ENCODE peak calls at places on chromosomes 7 and 10, in seven cellular contexts. One of them, this sample, is unnamed.
A peak's percentile ranks its signal among the peaks of the same experiment; 100 is the strongest.

GRCh38 chr7:2705371-2706096 is 17.5 kb downstream of the AMZ1 start:
- DNase-seq in foreskin fibroblast: no peak
- DNase-seq in cardiac fibroblast: no peak
- DNase-seq in glutamatergic neuron: no peak
- DNase-seq in left ventricle myocardium superior: no peak
- DNase-seq in Ammon's horn: no peak
- DNase-seq in BJ: no peak
- DNase-seq in this sample: no peak

GRCh38 chr7:93920496-93921189 is 892 bp upstream of the GNG11 start:
- DNase-seq in BJ: no peak
- DNase-seq in cardiac fibroblast: peak; percentile 45
- DNase-seq in foreskin fibroblast: no peak
- DNase-seq in left ventricle myocardium superior: no peak
- DNase-seq in glutamatergic neuron: no peak
- DNase-seq in Ammon's horn: no peak
- DNase-seq in this sample: peak; percentile 5

GRCh38 chr10:13201132-13201531 is 33.0 kb downstream of the UCMA start:
- DNase-seq in BJ: no peak
- DNase-seq in cardiac fibroblast: no peak
- DNase-seq in glutamatergic neuron: no peak
- DNase-seq in left ventricle myocardium superior: no peak
- DNase-seq in Ammon's horn: no peak
- DNase-seq in foreskin fibroblast: peak; percentile 14
- DNase-seq in this sample: no peak

GRCh38 chr7:82235710-82236109 is 207.9 kb downstream of the CACNA2D1 start:
- DNase-seq in foreskin fibroblast: peak; percentile 29
- DNase-seq in Ammon's horn: no peak
- DNase-seq in left ventricle myocardium superior: no peak
- DNase-seq in BJ: no peak
- DNase-seq in cardiac fibroblast: peak; percentile 64
- DNase-seq in glutamatergic neuron: no peak
- DNase-seq in this sample: no peak

GRCh38 chr7:140990193-140990962 is 24.4 kb downstream of the MRPS33 start:
- DNase-seq in left ventricle myocardium superior: no peak
- DNase-seq in foreskin fibroblast: no peak
- DNase-seq in BJ: no peak
- DNase-seq in cardiac fibroblast: no peak
- DNase-seq in glutamatergic neuron: no peak
- DNase-seq in Ammon's horn: no peak
- DNase-seq in this sample: no peak

GRCh38 chr10:82206831-82207230 is 331.8 kb downstream of the NRG3 start:
- DNase-seq in glutamatergic neuron: no peak
- DNase-seq in left ventricle myocardium superior: no peak
- DNase-seq in Ammon's horn: peak; percentile 16
- DNase-seq in BJ: no peak
- DNase-seq in cardiac fibroblast: peak; percentile 57
- DNase-seq in foreskin fibroblast: peak; percentile 31
- DNase-seq in this sample: no peak

GRCh38 chr10:89003344-89003743 is 12.7 kb downstream of the FAS start:
- DNase-seq in left ventricle myocardium superior: no peak
- DNase-seq in foreskin fibroblast: no peak
- DNase-seq in Ammon's horn: no peak
- DNase-seq in cardiac fibroblast: no peak
- DNase-seq in glutamatergic neuron: no peak
- DNase-seq in BJ: no peak
- DNase-seq in this sample: peak; percentile 15

GRCh38 chr7:111486472-111487142 is 75.7 kb downstream of the IMMP2L start:
- DNase-seq in BJ: peak; percentile 19
- DNase-seq in glutamatergic neuron: no peak
- DNase-seq in cardiac fibroblast: peak; percentile 80
- DNase-seq in foreskin fibroblast: peak; percentile 29
- DNase-seq in left ventricle myocardium superior: no peak
- DNase-seq in Ammon's horn: peak; percentile 74
- DNase-seq in this sample: peak; percentile 66

GRCh38 chr7:32587431-32587948 is 92.2 kb downstream of the AVL9 start:
- DNase-seq in cardiac fibroblast: peak; percentile 93
- DNase-seq in foreskin fibroblast: peak; percentile 68
- DNase-seq in BJ: peak; percentile 79
- DNase-seq in Ammon's horn: no peak
- DNase-seq in glutamatergic neuron: no peak
- DNase-seq in left ventricle myocardium superior: no peak
- DNase-seq in this sample: no peak

GRCh38 chr10:94725871-94726270 is 36.6 kb upstream of the CYP2C19 start:
- DNase-seq in cardiac fibroblast: peak; percentile 34
- DNase-seq in glutamatergic neuron: no peak
- DNase-seq in left ventricle myocardium superior: no peak
- DNase-seq in BJ: no peak
- DNase-seq in Ammon's horn: no peak
- DNase-seq in foreskin fibroblast: no peak
- DNase-seq in this sample: no peak

GRCh38 chr7:54877683-54878082 is 118.7 kb upstream of the SEC61G start:
- DNase-seq in left ventricle myocardium superior: no peak
- DNase-seq in foreskin fibroblast: no peak
- DNase-seq in glutamatergic neuron: no peak
- DNase-seq in Ammon's horn: no peak
- DNase-seq in cardiac fibroblast: peak; percentile 30
- DNase-seq in BJ: no peak
- DNase-seq in this sample: no peak

GRCh38 chr10:104347295-104348045 is 6.2 kb upstream of the CFAP58 start:
- DNase-seq in left ventricle myocardium superior: no peak
- DNase-seq in BJ: no peak
- DNase-seq in cardiac fibroblast: no peak
- DNase-seq in glutamatergic neuron: no peak
- DNase-seq in Ammon's horn: no peak
- DNase-seq in foreskin fibroblast: no peak
- DNase-seq in this sample: no peak

GRCh38 chr10:69089638-69090599 is 2.0 kb downstream of the SRGN start:
- DNase-seq in left ventricle myocardium superior: no peak
- DNase-seq in Ammon's horn: peak; percentile 49
- DNase-seq in cardiac fibroblast: peak; percentile 49
- DNase-seq in BJ: no peak
- DNase-seq in glutamatergic neuron: no peak
- DNase-seq in foreskin fibroblast: no peak
- DNase-seq in this sample: no peak

GRCh38 chr7:129949292-129950133 is 3.2 kb downstream of the UBE2H start:
- DNase-seq in Ammon's horn: peak; percentile 44
- DNase-seq in cardiac fibroblast: peak; percentile 86
- DNase-seq in glutamatergic neuron: no peak
- DNase-seq in foreskin fibroblast: peak; percentile 82
- DNase-seq in left ventricle myocardium superior: no peak
- DNase-seq in BJ: peak; percentile 29
- DNase-seq in this sample: peak; percentile 54

GRCh38 chr10:125840955-125841354 is 17.6 kb downstream of the BCCIP start:
- DNase-seq in left ventricle myocardium superior: no peak
- DNase-seq in foreskin fibroblast: peak; percentile 6
- DNase-seq in Ammon's horn: no peak
- DNase-seq in cardiac fibroblast: peak; percentile 29
- DNase-seq in BJ: no peak
- DNase-seq in glutamatergic neuron: no peak
- DNase-seq in this sample: no peak

GRCh38 chr7:100472854-100473499 is 6.0 kb downstream of the TSC22D4 start:
- DNase-seq in cardiac fibroblast: peak; percentile 89
- DNase-seq in left ventricle myocardium superior: peak; percentile 45
- DNase-seq in Ammon's horn: no peak
- DNase-seq in BJ: no peak
- DNase-seq in foreskin fibroblast: no peak
- DNase-seq in glutamatergic neuron: no peak
- DNase-seq in this sample: no peak

GRCh38 chr10:3924344-3924743 is 139.3 kb upstream of the KLF6 start:
- DNase-seq in BJ: peak; percentile 84
- DNase-seq in left ventricle myocardium superior: no peak
- DNase-seq in Ammon's horn: no peak
- DNase-seq in foreskin fibroblast: peak; percentile 97
- DNase-seq in cardiac fibroblast: peak; percentile 93
- DNase-seq in glutamatergic neuron: no peak
- DNase-seq in this sample: no peak

GRCh38 chr7:9776900-9777299 is 1196.8 kb upstream of the PHF14 start:
- DNase-seq in foreskin fibroblast: no peak
- DNase-seq in Ammon's horn: no peak
- DNase-seq in cardiac fibroblast: no peak
- DNase-seq in glutamatergic neuron: no peak
- DNase-seq in BJ: no peak
- DNase-seq in left ventricle myocardium superior: no peak
- DNase-seq in this sample: no peak

GRCh38 chr7:1459930-1460756 is 873 bp upstream of the MICALL2 start:
- DNase-seq in BJ: no peak
- DNase-seq in glutamatergic neuron: no peak
- DNase-seq in Ammon's horn: no peak
- DNase-seq in foreskin fibroblast: no peak
- DNase-seq in left ventricle myocardium superior: peak; percentile 61
- DNase-seq in cardiac fibroblast: no peak
- DNase-seq in this sample: peak; percentile 61

This sample was measured in retina.